ENCODE peak calls at places on chromosomes 7 and 10, in five cellular contexts. O is Panc1, K is HL-60, G is GM23338, B is A549. I is an unnamed sample.
A peak's percentile ranks its signal among the peaks of the same experiment; 100 is the strongest.

GRCh38 chr10:97028126-97028831 is 157.5 kb downstream of the SLIT1 start:
- DNase-seq in O (no peak), K (no peak), G (no peak), B (no peak), I (no peak)

GRCh38 chr7:155205368-155206285 is 92.1 kb upstream of the INSIG1 start:
- DNase-seq in O (peak; percentile 97), K (peak; percentile 92), G (peak; percentile 65), B (peak; percentile 98), I (no peak)

GRCh38 chr10:97465982-97466381 is 20.0 kb downstream of the ZDHHC16 start:
- DNase-seq in O (no peak), K (no peak), G (no peak), B (no peak), I (no peak)

GRCh38 chr10:6299234-6299633 is 96.5 kb downstream of the PFKFB3 start:
- DNase-seq in O (peak; percentile 32), K (no peak), G (no peak), B (peak; percentile 95), I (peak; percentile 60)

GRCh38 chr7:112743811-112744210 is 46.4 kb downstream of the TMEM168 start:
- DNase-seq in O (no peak), K (no peak), G (peak; percentile 6), B (no peak), I (no peak)

GRCh38 chr10:60901561-60902235 is 42.3 kb downstream of the RHOBTB1 start:
- DNase-seq in O (no peak), K (no peak), G (no peak), B (no peak), I (no peak)

GRCh38 chr10:99374526-99374925 is 45.4 kb downstream of the CNNM1 start:
- DNase-seq in O (no peak), K (no peak), G (no peak), B (no peak), I (no peak)

GRCh38 chr7:99422091-99422624 is 13.4 kb downstream of the BUD31 start:
- DNase-seq in O (no peak), K (no peak), G (peak; percentile 16), B (no peak), I (no peak)

DNA sequence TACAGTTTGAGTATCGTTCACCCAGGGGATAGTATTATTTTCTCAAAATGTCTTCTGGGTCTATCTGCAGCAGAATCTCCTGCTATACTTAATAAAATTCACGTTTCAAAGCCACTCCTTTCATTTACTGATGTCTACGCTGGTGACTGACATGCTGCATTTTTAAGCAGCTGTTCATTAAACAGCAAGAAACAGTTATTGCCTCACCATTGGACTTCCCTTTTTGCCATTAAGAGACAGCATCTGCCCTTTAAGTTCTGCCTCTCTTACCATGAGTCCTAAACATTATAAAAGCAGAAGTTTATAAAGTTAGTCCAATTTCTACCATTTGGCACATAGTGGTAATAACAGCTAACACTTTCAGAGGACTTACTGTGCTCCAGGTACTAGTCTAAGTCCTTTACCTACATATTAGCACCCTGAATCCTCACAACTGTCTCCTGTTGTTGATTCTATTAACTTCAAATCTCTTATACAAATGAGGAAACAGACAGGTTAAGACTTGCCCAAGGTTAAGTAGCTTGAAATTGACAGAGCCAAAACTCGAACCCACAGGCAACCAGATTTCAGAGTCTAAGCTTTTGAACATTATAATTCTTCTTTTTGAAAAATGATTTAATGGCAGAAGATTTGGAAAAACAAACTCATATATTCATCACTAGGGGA is 169.5 kb downstream of the SNX13 start:
- DNase-seq in O (no peak), K (peak; percentile 86), G (no peak), B (no peak), I (no peak)
- TF ChIP-seq REST in O (no peak), K (no peak), G (no peak), B (no peak), I (no peak)

GRCh38 chr10:68103867-68104255 is 5.4 kb upstream of the MYPN start:
- DNase-seq in O (no peak), K (no peak), G (no peak), B (no peak), I (no peak)

GRCh38 chr10:68103237-68103866 is 5.9 kb upstream of the MYPN start:
- DNase-seq in O (no peak), K (no peak), G (no peak), B (no peak), I (no peak)

GRCh38 chr10:68096913-68097509 is 12.3 kb upstream of the MYPN start:
- DNase-seq in O (peak; percentile 96), K (no peak), G (peak; percentile 41), B (peak; percentile 69), I (no peak)

GRCh38 chr10:68101066-68101465 is 8.2 kb upstream of the MYPN start:
- DNase-seq in O (no peak), K (no peak), G (no peak), B (no peak), I (no peak)

GRCh38 chr10:68099736-68100135 is 9.6 kb upstream of the MYPN start:
- DNase-seq in O (no peak), K (no peak), G (no peak), B (no peak), I (no peak)
- TF ChIP-seq REST in O (no peak), K (no peak), G (no peak), B (no peak), I (no peak)

GRCh38 chr10:3807221-3807927 is 22.4 kb upstream of the KLF6 start:
- DNase-seq in O (no peak), K (no peak), G (peak; percentile 34), B (no peak), I (no peak)
- TF ChIP-seq REST in O (no peak), K (no peak), G (no peak), B (no peak), I (no peak)

GRCh38 chr10:133567119-133567518 is 1.7 kb upstream of the SYCE1 start:
- DNase-seq in O (no peak), K (no peak), G (no peak), B (no peak), I (no peak)
- TF ChIP-seq REST in O (no peak), K (no peak), G (no peak), B (no peak), I (no peak)